ENCODE peak calls at places on chromosomes 7 and 10, in five cellular contexts. Y, M, C, K and U are unnamed samples. For H3K27me3, the result is how much of the 10 kb centered on the place peaks cover.

GRCh38 chr7:129969881-129970446 is 17.2 kb upstream of the UBE2H start:
- DNase-seq in Y (no peak), K (no peak), M (peak), C (peak), U (no peak)

GRCh38 chr7:77383333-77383740 is 32.8 kb downstream of the GSAP start:
- DNase-seq in K (no peak), Y (no peak), C (no peak), M (peak), U (no peak)

GRCh38 chr7:18552943-18553584 is 57.5 kb downstream of the HDAC9 start:
- DNase-seq in K (no peak), C (no peak), M (no peak), Y (no peak), U (no peak)

GRCh38 chr10:10914129-10914528 is 103.5 kb upstream of the CELF2 start:
- DNase-seq in M (no peak), C (no peak), Y (no peak), K (no peak), U (no peak)

GRCh38 chr7:74190259-74190658 is 16.1 kb downstream of the EIF4H start:
- DNase-seq in K (peak), Y (no peak), C (no peak), M (no peak), U (no peak)

GRCh38 chr10:129659881-129660280 is 192.8 kb downstream of the MGMT start:
- DNase-seq in K (no peak), M (peak), Y (no peak), C (no peak), U (no peak)

GRCh38 chr7:81211617-81212016 is 292.8 kb upstream of the SEMA3C start:
- DNase-seq in K (no peak), Y (no peak), C (no peak), M (peak), U (no peak)

GRCh38 chr7:157941210-157941609 is 604.4 kb downstream of the DNAJB6 start:
- DNase-seq in Y (no peak), C (no peak), M (no peak), K (no peak), U (no peak)

GRCh38 chr7:2757904-2758672 is 70.1 kb downstream of the AMZ1 start:
- DNase-seq in K (peak), C (peak), M (peak), Y (no peak), U (no peak)

GRCh38 chr10:131496351-131497052 is 185.0 kb upstream of the TCERG1L start:
- DNase-seq in Y (no peak), C (no peak), M (no peak), K (no peak), U (no peak)

GRCh38 chr7:101231644-101232043 is 6.0 kb downstream of the CLDN15 start:
- DNase-seq in K (no peak), M (no peak), C (no peak), Y (no peak), U (no peak)

GRCh38 chr10:64041989-64042490 is 520.8 kb downstream of the REEP3 start:
- DNase-seq in K (no peak), M (no peak), C (no peak), Y (no peak), U (no peak)

GRCh38 chr10:42769653-42770052 is 12.9 kb upstream of the BMS1 start:
- DNase-seq in Y (no peak), K (no peak), C (no peak), M (peak), U (no peak)

GRCh38 chr7:6615853-6616555 is 594 bp downstream of the ZNF853 start:
- DNase-seq in C (no peak), M (no peak), Y (no peak), K (no peak), U (no peak)

GRCh38 chr7:27883726-27884125 is 143.8 kb downstream of the TAX1BP1 start:
- DNase-seq in K (no peak), M (no peak), Y (no peak), C (no peak), U (no peak)

GRCh38 chr10:71397340-71398212 is 856 bp downstream of the CDH23 start:
- DNase-seq in C (no peak), K (no peak), M (no peak), Y (no peak), U (no peak)

GRCh38 chr10:21030096-21030495 is 133.0 kb upstream of the NEBL start:
- DNase-seq in Y (no peak), M (no peak), K (no peak), C (no peak), U (no peak)

GRCh38 chr10:110364531-110364937 is 59.8 kb upstream of the SMNDC1 start:
- DNase-seq in Y (no peak), M (no peak), K (no peak), C (no peak), U (no peak)

GRCh38 chr10:73920084-73920483 is 9.2 kb downstream of the PLAU start:
- DNase-seq in M (peak), C (no peak), Y (peak), K (peak), U (no peak)

GRCh38 chr10:76350583-76350982 is 919.2 kb downstream of the LRMDA start:
- DNase-seq in M (peak), K (no peak), Y (no peak), C (no peak), U (no peak)

GRCh38 chr10:115866174-115866573 is 406.8 kb downstream of the GFRA1 start:
- DNase-seq in K (no peak), C (no peak), Y (no peak), M (no peak), U (no peak)

GRCh38 chr7:12814107-12814506 is 126.7 kb downstream of the ARL4A start:
- DNase-seq in C (no peak), Y (no peak), M (no peak), K (no peak), U (no peak)

GRCh38 chr7:30583181-30583580 is 11.5 kb upstream of the GARS1 start:
- DNase-seq in M (no peak), K (no peak), Y (no peak), C (no peak), U (no peak)

GRCh38 chr10:58017719-58018367 is 249.9 kb downstream of the IPMK start:
- DNase-seq in C (peak), M (peak), K (no peak), Y (no peak), U (no peak)

GRCh38 chr7:18201349-18201748 is 173.7 kb upstream of the PRPS1L1 start:
- DNase-seq in M (no peak), Y (no peak), K (no peak), C (no peak), U (no peak)

GRCh38 chr10:95295031-95295755 is 4.4 kb upstream of the PDLIM1 start:
- DNase-seq in C (no peak), Y (peak), M (peak), K (peak), U (no peak)

GRCh38 chr7:82335927-82336326 is 107.7 kb downstream of the CACNA2D1 start:
- DNase-seq in C (no peak), K (no peak), M (peak), Y (no peak), U (no peak)

GRCh38 chr10:32112055-32112454 is 55.8 kb upstream of the KIF5B start:
- DNase-seq in C (peak), Y (no peak), M (peak), K (no peak), U (no peak)

GRCh38 chr10:79093658-79094411 is 25.1 kb downstream of the ZMIZ1 start:
- DNase-seq in C (no peak), Y (no peak), K (peak), M (no peak), U (no peak)

GRCh38 chr10:112810651-112811215 is 139.3 kb upstream of the TCF7L2 start:
- DNase-seq in M (no peak), Y (no peak), C (no peak), K (peak), U (no peak)
- H3K27ac ChIP-seq in M (no peak), Y (no peak), C (peak), K (no peak), U (no peak)

GRCh38 chr7:289209-289755 is 688 bp upstream of the FOXL3 start:
- DNase-seq in Y (no peak), C (no peak), M (no peak), K (no peak), U (no peak)

GRCh38 chr7:291302-292092 is 1.5 kb downstream of the FOXL3 start:
- DNase-seq in C (no peak), Y (no peak), K (no peak), M (no peak), U (no peak)

GRCh38 chr7:288671-289101 is 1.3 kb upstream of the FOXL3 start:
- DNase-seq in C (no peak), Y (no peak), M (no peak), K (no peak), U (no peak)

GRCh38 chr7:290554-291301 is 758 bp downstream of the FOXL3 start:
- DNase-seq in Y (no peak), C (no peak), K (no peak), M (no peak), U (no peak)

DNA sequence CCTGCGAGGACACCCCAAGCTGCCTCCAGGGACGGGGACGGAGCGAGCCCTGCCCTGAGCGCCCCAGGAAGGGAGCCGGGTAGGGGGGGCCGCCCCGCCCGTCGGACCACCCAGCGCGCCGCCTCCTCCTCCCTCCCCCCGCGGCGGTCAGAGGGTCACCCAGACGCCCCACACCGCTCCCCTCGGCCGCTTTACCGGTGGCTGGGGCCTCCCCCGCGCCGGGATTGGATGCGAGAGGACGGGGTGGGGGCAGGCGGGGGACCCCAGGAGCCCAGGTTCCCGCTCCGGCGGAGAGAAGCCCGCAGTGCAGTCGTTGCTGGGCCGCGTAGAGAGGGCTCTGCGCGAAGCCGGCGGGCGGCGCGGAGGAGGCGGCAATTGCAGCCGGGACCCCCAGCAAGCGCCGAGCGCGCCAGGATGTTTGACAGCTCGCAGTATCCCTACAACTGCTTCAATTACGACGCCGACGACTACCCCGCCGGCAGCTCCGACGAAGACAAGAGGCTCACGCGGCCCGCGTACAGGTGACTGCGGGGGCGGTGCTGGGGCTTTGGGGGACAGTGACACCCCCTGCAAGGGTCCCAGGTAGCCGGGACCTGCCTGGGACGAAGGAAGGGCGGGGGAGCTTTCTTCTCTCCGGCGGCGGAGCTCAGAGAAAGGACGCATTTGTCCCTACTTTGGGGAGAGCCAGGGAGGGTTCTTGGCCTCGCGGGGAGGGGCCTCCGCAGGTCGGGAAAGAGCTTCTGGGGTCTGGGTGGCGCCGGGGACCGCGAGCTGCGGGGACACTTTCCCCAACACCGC is at the start of gene FOXL3:
- DNase-seq in K (no peak), M (no peak), C (no peak), Y (no peak), U (no peak)
- H3K27me3 ChIP-seq in K (under half), M (half or more), C (half or more), Y (half or more), U (under half)

GRCh38 chr10:50987934-50988333 is 86.4 kb upstream of the PRKG1 start:
- DNase-seq in K (peak), Y (no peak), M (no peak), C (no peak), U (no peak)

GRCh38 chr10:50990568-50991495 is 83.5 kb upstream of the PRKG1 start:
- DNase-seq in C (peak), M (peak), Y (peak), K (peak), U (no peak)

GRCh38 chr10:50991496-50992355 is 82.6 kb upstream of the PRKG1 start:
- DNase-seq in C (no peak), K (peak), M (peak), Y (peak), U (no peak)

GRCh38 chr10:50992356-50992866 is 81.9 kb upstream of the PRKG1 start:
- DNase-seq in M (peak), C (no peak), K (no peak), Y (no peak), U (no peak)

GRCh38 chr10:50988792-50989191 is 85.5 kb upstream of the PRKG1 start:
- DNase-seq in C (no peak), Y (no peak), M (peak), K (no peak), U (no peak)
- H3K4me3 ChIP-seq in C (no peak), Y (peak), M (peak), K (no peak), U (no peak)

DNA sequence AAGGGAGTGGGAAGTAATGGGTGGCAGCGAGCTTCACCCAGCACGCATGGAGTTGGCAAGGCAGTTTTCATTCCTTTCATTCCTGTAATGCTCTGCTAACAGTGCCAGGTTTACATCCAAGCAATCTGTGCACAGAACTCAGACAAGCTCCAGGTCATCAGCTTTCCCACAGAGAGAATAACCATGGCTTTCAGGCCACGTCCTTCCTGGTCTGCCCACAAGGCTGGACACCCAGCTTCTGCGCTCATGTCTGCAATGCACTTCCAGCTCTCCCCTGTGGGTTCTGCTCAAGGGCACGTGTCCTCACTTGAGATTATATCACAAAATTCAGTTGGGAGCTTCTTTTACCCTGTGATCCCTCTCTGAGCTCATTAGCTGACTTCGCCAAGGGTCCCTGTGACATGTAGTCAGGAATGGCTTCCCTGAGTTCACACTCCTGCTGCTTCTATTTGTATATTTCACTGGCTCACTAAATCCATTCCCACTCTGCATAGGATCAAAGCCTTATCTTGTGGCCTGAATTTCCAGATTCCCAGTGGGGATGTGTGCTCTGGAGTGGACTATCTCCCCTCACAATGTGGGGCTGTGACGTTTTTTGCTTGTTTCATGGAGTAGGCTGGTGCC is 18.6 kb downstream of the AKR1C2 start:
- DNase-seq in C (no peak), K (no peak), Y (no peak), M (peak), U (no peak)
- H3K27ac ChIP-seq in C (no peak), K (no peak), Y (peak), M (no peak), U (no peak)

DNA sequence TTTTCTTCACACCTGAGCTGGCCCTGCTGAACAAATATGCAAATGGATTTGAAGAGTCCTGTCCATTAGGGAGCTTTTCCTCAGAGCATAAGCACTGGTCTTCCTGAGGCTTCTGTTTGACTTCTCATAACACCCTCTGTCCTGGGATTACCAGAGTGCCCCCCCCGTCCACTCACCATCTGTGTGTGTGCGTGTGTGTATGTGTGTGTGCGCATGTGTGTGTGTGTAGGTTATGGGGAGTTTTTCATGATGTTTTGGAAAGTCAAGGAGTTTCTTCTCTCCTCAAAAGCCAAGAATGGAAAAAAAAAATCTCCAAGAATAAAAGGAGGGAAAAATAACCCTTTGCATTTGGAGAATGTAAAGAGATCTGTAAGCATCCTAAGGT is 57.7 kb upstream of the COMTD1 start:
- DNase-seq in Y (no peak), C (no peak), K (no peak), M (no peak), U (no peak)
- H3K27me3 ChIP-seq in Y (under half), C (under half), K (under half), M (under half), U (under half)

DNA sequence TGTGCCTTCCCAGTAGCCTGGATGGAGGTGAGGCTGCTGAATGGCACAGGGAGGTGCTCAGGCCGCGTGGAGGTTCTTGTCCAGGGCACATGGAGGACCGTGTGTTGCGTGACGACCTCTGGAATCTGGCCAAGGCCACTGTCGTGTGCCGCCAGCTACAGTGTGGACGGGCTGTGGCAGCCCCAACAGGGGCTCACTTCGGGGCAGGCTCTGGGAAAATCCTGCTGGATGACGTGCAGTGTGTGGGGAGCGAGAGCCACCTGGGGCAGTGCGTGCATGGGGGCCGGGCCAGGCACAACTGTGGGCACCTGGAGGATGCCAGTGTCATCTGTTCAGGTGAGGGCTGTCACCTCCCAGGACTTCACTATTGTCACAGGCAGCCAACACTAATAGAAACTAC is 50.2 kb upstream of the C10orf120 start:
- DNase-seq in M (no peak), K (no peak), C (no peak), Y (no peak), U (no peak)
- H3K4me3 ChIP-seq in M (no peak), K (no peak), C (no peak), Y (no peak), U (no peak)

DNA sequence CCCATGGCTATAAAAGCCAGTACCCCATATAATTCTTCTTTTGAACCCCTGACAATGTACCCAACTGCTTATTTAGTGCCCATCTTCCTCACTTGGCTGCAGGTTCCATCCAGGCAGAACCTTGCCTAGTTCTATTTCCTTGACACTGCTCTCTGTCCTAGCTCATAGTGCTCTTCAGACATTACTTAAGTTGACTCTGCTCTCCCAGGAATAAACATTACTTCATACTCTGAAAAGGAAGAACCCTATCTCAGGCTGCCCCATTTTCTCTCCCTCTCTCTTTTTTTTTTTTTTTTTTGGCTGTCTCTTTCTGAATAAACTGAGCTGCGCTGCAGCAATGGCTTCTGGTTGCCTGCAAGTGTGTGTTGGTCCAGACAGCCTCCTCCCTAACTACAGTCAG is 21.0 kb downstream of the ACTA2 start:
- DNase-seq in Y (no peak), M (no peak), K (no peak), C (no peak), U (no peak)
- H3K27ac ChIP-seq in Y (peak), M (no peak), K (no peak), C (no peak), U (no peak)

GRCh38 chr7:142560166-142560565 is 189.1 kb upstream of the PRSS1 start:
- DNase-seq in M (peak), K (no peak), Y (no peak), C (no peak), U (no peak)
- H3K27me3 ChIP-seq in M (under half), K (under half), Y (half or more), C (under half), U (under half)